ENCODE peak calls at places on chromosome 14, in nine cellular contexts. Z is K562, I is AG04449, E is HFFc6, N is cardiac fibroblast, D is WTC11, F is lower lobe of right lung, U is GM20000, P is OCI-LY7. R is an unnamed sample.

GRCh38 chr14:103140316-103141109 is 17.3 kb downstream of the TNFAIP2 start:
- DNase-seq in Z (no peak), I (no peak), E (no peak), N (no peak), D (no peak), F (no peak), U (peak), P (peak), R (peak)

GRCh38 chr14:100677925-100678765 is 48.5 kb upstream of the DLK1 start:
- DNase-seq in Z (peak), I (no peak), E (peak), N (peak), D (no peak), F (no peak), U (no peak), P (no peak), R (no peak)

GRCh38 chr14:59063259-59063658 is 125.2 kb upstream of the DAAM1 start:
- DNase-seq in Z (no peak), I (no peak), E (no peak), N (no peak), D (no peak), F (no peak), U (no peak), P (no peak), R (no peak)

GRCh38 chr14:92439551-92440344 is 73.8 kb upstream of the RIN3 start:
- DNase-seq in Z (no peak), I (no peak), E (no peak), N (no peak), D (no peak), F (no peak), U (no peak), P (peak), R (no peak)

GRCh38 chr14:63045234-63045611 is at the start of gene KCNH5:
- DNase-seq in Z (peak), I (no peak), E (no peak), N (peak), D (peak), F (peak), U (no peak), P (no peak), R (peak)

GRCh38 chr14:55581011-55581806 is 1.2 kb downstream of the KTN1 start:
- DNase-seq in Z (peak), I (no peak), E (peak), N (peak), D (peak), F (peak), U (peak), P (peak), R (peak)

GRCh38 chr14:105938055-105938863 is 411.9 kb downstream of the TMEM121 start:
- DNase-seq in Z (no peak), I (no peak), E (no peak), N (no peak), D (no peak), F (no peak), U (no peak), P (no peak), R (no peak)

GRCh38 chr14:28765907-28766504 is 581 bp upstream of the FOXG1 start:
- DNase-seq in Z (peak), I (no peak), E (no peak), N (peak), D (peak), F (peak), U (no peak), P (no peak), R (no peak)

GRCh38 chr14:101005447-101005846 is 101.9 kb upstream of the RTL1 start:
- DNase-seq in Z (no peak), I (no peak), E (no peak), N (no peak), D (no peak), F (peak), U (peak), P (no peak), R (peak)

GRCh38 chr14:62209287-62209899 is 447.2 kb downstream of the SNAPC1 start:
- DNase-seq in Z (no peak), I (peak), E (peak), N (peak), D (no peak), F (no peak), U (no peak), P (no peak), R (no peak)

DNA sequence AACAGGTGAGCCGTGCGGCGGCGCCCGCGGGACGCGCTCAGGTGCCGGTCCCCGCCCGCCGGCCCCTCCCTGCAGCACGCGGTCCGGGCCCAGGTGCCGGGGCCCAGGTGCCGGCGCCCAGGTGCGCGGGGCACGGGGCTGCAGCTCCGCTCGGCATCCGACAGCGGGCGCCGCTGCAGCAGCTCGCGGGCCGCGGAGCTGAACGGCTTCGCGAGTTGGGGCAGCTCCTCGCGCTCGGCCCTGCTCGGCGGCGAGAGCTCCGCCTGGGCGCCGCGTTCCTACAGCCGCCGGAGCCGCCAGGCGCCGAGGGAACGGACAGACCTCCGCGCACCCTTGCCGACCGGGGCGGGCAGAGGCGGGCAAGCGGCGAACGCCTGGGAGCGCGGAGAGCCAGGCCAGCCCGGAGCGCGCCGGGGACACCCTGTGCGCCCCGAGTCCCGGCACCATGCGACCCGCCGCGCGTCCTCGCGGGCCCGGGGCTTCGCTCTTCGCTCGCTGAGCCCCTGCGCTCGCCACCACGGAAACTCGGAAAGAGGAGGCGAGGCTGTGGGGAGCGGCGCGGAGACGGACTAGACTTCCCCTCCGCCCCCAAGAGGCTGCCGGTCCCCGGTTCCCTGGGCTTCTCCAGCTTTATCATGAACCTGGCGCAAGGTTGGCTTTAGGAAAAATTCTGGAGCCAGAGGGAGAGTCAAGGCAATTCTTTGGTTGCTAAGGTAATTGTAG is at the start of gene RGS6:
- DNase-seq in Z (no peak), I (no peak), E (no peak), N (peak), D (peak), F (peak), U (peak), P (no peak), R (peak)
- TF ChIP-seq CTCF in Z (no peak), I (no peak), E (no peak), N (no peak), D (no peak), F (peak), U (peak), P (no peak), R (peak)

GRCh38 chr14:23916038-23916437 is 37.5 kb upstream of the DHRS4 start:
- DNase-seq in Z (no peak), I (no peak), E (no peak), N (peak), D (no peak), F (no peak), U (no peak), P (no peak), R (no peak)

GRCh38 chr14:23915559-23915958 is 38.0 kb upstream of the DHRS4 start:
- DNase-seq in Z (no peak), I (no peak), E (no peak), N (no peak), D (no peak), F (no peak), U (no peak), P (no peak), R (no peak)

GRCh38 chr14:23910876-23911210 is 42.7 kb upstream of the DHRS4 start:
- DNase-seq in Z (no peak), I (no peak), E (no peak), N (no peak), D (no peak), F (no peak), U (no peak), P (no peak), R (no peak)

GRCh38 chr14:23910081-23910875 is 43.3 kb upstream of the DHRS4 start:
- DNase-seq in Z (peak), I (peak), E (peak), N (peak), D (peak), F (no peak), U (peak), P (peak), R (peak)
- TF ChIP-seq CTCF in Z (peak), I (peak), E (peak), N (peak), D (peak), F (peak), U (peak), P (peak), R (peak)

DNA sequence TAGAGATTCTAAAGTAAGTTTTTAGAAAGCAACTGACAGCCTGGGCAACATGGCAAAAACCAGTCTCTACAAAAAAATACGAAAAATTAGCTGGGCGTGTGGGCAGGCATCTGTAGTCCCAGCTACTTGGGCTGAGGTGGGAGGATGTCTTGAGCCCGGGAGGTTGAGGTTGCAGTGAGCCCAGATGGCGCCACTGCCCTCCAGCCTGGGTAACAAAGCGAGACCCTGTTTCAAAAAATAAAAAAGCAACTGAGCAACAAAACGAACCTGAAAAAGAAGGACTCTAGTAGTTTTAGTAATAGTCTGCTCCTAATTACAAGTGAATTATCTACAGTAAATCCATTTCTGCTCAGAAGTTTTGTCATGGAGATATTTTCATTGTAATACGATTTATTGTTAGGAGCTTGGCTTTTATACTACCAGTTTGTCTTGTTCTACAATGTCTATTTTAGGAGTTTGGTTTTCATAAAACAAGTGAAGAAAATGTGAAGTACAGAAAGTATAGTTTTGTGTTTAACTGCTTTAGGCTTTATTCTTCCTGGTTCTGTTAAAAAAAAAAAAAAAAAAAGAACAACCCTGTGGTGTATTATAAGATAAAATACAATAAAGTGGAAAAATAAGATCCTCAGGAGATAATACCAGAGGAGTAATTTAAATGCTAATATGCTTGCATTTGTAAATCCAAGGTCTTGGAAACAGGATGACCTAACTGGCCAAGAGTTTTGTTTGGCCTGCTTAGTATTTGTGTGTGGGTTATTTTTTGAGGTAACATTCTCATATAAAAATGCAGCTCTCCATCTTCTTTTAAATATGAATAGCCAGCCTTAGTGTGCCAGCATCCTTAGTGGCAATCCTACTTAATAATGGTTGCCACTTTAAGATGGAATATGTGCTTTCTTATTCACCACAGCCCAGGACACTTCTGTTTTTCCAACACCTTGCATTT is 2.8 kb downstream of the TMX1 start:
- DNase-seq in Z (no peak), I (no peak), E (no peak), N (no peak), D (peak), F (no peak), U (no peak), P (peak), R (no peak)
- TF ChIP-seq CTCF in Z (no peak), I (no peak), E (peak), N (no peak), D (no peak), F (no peak), U (no peak), P (peak), R (peak)

GRCh38 chr14:77707355-77707723 is 484 bp downstream of the ALKBH1 start:
- DNase-seq in Z (peak), I (peak), E (peak), N (peak), D (no peak), F (no peak), U (peak), P (peak), R (peak)
- TF ChIP-seq CTCF in Z (peak), I (peak), E (peak), N (peak), D (no peak), F (peak), U (no peak), P (peak), R (peak)

DNA sequence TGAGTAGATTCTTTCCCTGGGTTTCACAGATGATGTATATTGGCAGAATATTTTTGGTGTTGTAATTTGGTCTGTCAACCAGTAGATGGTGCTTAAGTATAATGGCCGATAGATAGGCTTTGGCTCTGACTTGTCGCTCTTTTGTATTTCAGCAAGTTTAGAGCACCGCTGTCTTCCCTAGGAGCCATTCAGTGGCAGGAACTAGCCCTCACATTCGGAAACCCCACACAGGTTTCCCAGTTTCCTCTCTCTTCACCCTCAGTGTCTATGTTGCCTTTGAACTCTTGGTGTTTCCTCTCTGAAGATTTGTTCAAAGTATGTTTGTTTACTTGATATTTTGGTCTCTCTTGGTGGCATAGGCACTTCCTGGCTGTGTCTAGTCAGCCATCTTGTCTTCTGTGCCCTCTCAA is 102.2 kb downstream of the GPHN start:
- DNase-seq in Z (peak), I (no peak), E (peak), N (peak), D (no peak), F (no peak), U (no peak), P (peak), R (no peak)
- TF ChIP-seq CTCF in Z (peak), I (peak), E (peak), N (peak), D (peak), F (no peak), U (no peak), P (peak), R (peak)

GRCh38 chr14:52272375-52272774 is 4.9 kb downstream of the PTGDR start:
- DNase-seq in Z (peak), I (no peak), E (peak), N (peak), D (peak), F (no peak), U (peak), P (peak), R (peak)
- TF ChIP-seq CTCF in Z (peak), I (peak), E (peak), N (peak), D (no peak), F (no peak), U (no peak), P (peak), R (peak)